ENCODE peak calls at places on chromosomes 11 and 22, in eight cellular contexts. V, G, M, X, B, Y, L and T are unnamed samples.

GRCh38 chr11:3950996-3951662 is 95.7 kb downstream of the STIM1 start:
- DNase-seq in V (peak; percentile 10), G (peak; percentile 85), M (no peak), X (no peak), B (no peak), Y (no peak), L (no peak), T (no peak)

GRCh38 chr11:100203789-100204188 is 483.3 kb upstream of the ARHGAP42 start:
- DNase-seq in V (no peak), G (no peak), M (no peak), X (no peak), B (no peak), Y (no peak), L (no peak), T (no peak)

GRCh38 chr11:73566977-73567755 is 30.7 kb downstream of the FAM168A start:
- DNase-seq in V (no peak), G (peak; percentile 12), M (no peak), X (no peak), B (no peak), Y (no peak), L (no peak), T (no peak)

GRCh38 chr22:48554893-48555552 is 1272.7 kb downstream of the BRD1 start:
- DNase-seq in V (no peak), G (no peak), M (no peak), X (no peak), B (no peak), Y (no peak), L (no peak), T (no peak)

GRCh38 chr11:114413958-114414357 is 13.5 kb downstream of the RBM7 start:
- DNase-seq in V (no peak), G (no peak), M (no peak), X (no peak), B (no peak), Y (no peak), L (no peak), T (no peak)

GRCh38 chr22:21582801-21583740 is 15.6 kb downstream of the UBE2L3 start:
- DNase-seq in V (no peak), G (no peak), M (no peak), X (no peak), B (no peak), Y (no peak), L (no peak), T (peak; percentile 69)

GRCh38 chr22:30094804-30095203 is 14.5 kb downstream of the HORMAD2 start:
- DNase-seq in V (no peak), G (no peak), M (no peak), X (no peak), B (no peak), Y (no peak), L (no peak), T (no peak)

GRCh38 chr11:63783925-63784592 is 15.5 kb upstream of the ZFTA start:
- DNase-seq in V (no peak), G (no peak), M (no peak), X (no peak), B (no peak), Y (no peak), L (no peak), T (no peak)

GRCh38 chr22:50123119-50123518 is 33.3 kb downstream of the MOV10L1 start:
- DNase-seq in V (no peak), G (no peak), M (no peak), X (no peak), B (peak; percentile 13), Y (no peak), L (no peak), T (no peak)

GRCh38 chr11:12682730-12683500 is 8.7 kb downstream of the TEAD1 start:
- DNase-seq in V (no peak), G (no peak), M (no peak), X (no peak), B (no peak), Y (no peak), L (no peak), T (no peak)

GRCh38 chr11:22555901-22556300 is 69.7 kb downstream of the FANCF start:
- DNase-seq in V (no peak), G (no peak), M (no peak), X (no peak), B (no peak), Y (no peak), L (no peak), T (no peak)

GRCh38 chr11:2561283-2562180 is 116.7 kb downstream of the KCNQ1 start:
- DNase-seq in V (no peak), G (no peak), M (no peak), X (no peak), B (peak; percentile 50), Y (no peak), L (no peak), T (no peak)

GRCh38 chr11:65041206-65042035 is at the start of gene SAC3D1:
- DNase-seq in V (peak; percentile 69), G (no peak), M (no peak), X (no peak), B (no peak), Y (peak; percentile 37), L (no peak), T (no peak)

GRCh38 chr11:117822031-117822521 is 2.5 kb downstream of the FXYD2 start:
- DNase-seq in V (peak; percentile 44), G (no peak), M (no peak), X (no peak), B (peak; percentile 73), Y (no peak), L (no peak), T (no peak)

GRCh38 chr11:79440451-79441158 is at the start of gene TENM4:
- DNase-seq in V (peak; percentile 55), G (peak; percentile 73), M (peak; percentile 35), X (no peak), B (peak; percentile 86), Y (peak; percentile 64), L (no peak), T (peak; percentile 40)

DNA sequence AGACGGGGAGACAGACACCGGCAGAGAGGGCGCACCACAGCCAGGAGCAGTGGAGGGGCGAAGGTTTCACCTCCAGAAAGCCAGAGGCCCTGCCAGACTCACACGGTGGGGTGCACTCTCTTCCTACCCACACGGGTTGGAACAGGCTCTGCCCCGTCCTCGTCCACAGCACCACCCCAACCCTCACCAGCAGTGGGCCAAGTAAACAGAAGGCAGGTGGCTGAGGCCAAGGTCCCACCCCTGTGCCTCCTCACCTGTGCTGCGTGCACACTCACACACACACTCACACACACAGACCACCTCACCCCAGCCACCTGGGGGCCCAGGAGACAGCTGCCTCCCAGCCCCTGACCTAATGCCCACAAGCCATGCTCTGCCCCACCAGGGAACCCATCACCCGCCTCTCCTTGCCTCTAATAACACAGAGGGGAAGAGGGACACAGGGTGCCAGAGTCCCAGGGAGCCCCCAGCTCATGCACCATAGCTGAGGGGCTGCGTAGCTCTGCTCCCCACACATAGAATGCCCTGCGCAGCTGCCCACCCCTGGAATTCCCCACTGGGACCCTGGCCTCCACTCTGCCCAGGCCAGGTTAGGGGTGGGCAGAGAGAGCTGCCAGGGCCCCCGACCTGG is 3.1 kb downstream of the CYB5R3 start:
- DNase-seq in V (no peak), G (no peak), M (peak; percentile 71), X (no peak), B (no peak), Y (no peak), L (no peak), T (peak; percentile 57)
- H3K4me1 ChIP-seq in V (peaks cover 7% of the 10 kb centered on the region), G (peaks cover 55% of the 10 kb centered on the region), M (peaks cover 47% of the 10 kb centered on the region), X (peaks cover 37% of the 10 kb centered on the region), B (no peaks in the 10 kb centered on the region), Y (peaks cover 78% of the 10 kb centered on the region), L (peaks cover 20% of the 10 kb centered on the region), T (peaks cover 45% of the 10 kb centered on the region)

GRCh38 chr11:121699801-121700200 is 247.0 kb upstream of the SORL1-AS1 start:
- DNase-seq in V (no peak), G (no peak), M (no peak), X (no peak), B (no peak), Y (no peak), L (no peak), T (no peak)

GRCh38 chr11:121703166-121703565 is 250.4 kb upstream of the SORL1-AS1 start:
- DNase-seq in V (no peak), G (no peak), M (no peak), X (no peak), B (no peak), Y (no peak), L (no peak), T (no peak)

GRCh38 chr11:121696177-121696863 is 243.6 kb upstream of the SORL1-AS1 start:
- DNase-seq in V (no peak), G (peak; percentile 9), M (no peak), X (no peak), B (peak; percentile 64), Y (no peak), L (no peak), T (no peak)

GRCh38 chr11:121696947-121697346 is 244.2 kb upstream of the SORL1-AS1 start:
- DNase-seq in V (no peak), G (no peak), M (no peak), X (no peak), B (no peak), Y (no peak), L (no peak), T (no peak)

GRCh38 chr11:121700968-121701367 is 248.2 kb upstream of the SORL1-AS1 start:
- DNase-seq in V (no peak), G (no peak), M (no peak), X (no peak), B (no peak), Y (no peak), L (no peak), T (no peak)
- H3K4me1 ChIP-seq in V (no peaks in the 10 kb centered on the region), G (peaks cover 20% of the 10 kb centered on the region), M (no peaks in the 10 kb centered on the region), X (no peaks in the 10 kb centered on the region), B (no peaks in the 10 kb centered on the region), Y (peaks cover 15% of the 10 kb centered on the region), L (no peaks in the 10 kb centered on the region), T (no peaks in the 10 kb centered on the region)

GRCh38 chr11:69287968-69288882 is 5.7 kb upstream of the MYEOV start:
- DNase-seq in V (peak; percentile 15), G (no peak), M (peak; percentile 95), X (no peak), B (no peak), Y (no peak), L (no peak), T (no peak)
- H3K4me1 ChIP-seq in V (peaks cover 8% of the 10 kb centered on the region), G (peaks cover 20% of the 10 kb centered on the region), M (no peaks in the 10 kb centered on the region), X (peaks cover under 1% of the 10 kb centered on the region), B (no peaks in the 10 kb centered on the region), Y (no peaks in the 10 kb centered on the region), L (no peaks in the 10 kb centered on the region), T (no peaks in the 10 kb centered on the region)

GRCh38 chr22:26751217-26751616 is 93.8 kb downstream of the MIAT start:
- DNase-seq in V (no peak), G (peak; percentile 61), M (no peak), X (no peak), B (no peak), Y (no peak), L (no peak), T (no peak)
- H3K4me1 ChIP-seq in V (no peaks in the 10 kb centered on the region), G (no peaks in the 10 kb centered on the region), M (no peaks in the 10 kb centered on the region), X (no peaks in the 10 kb centered on the region), B (no peaks in the 10 kb centered on the region), Y (no peaks in the 10 kb centered on the region), L (no peaks in the 10 kb centered on the region), T (no peaks in the 10 kb centered on the region)

DNA sequence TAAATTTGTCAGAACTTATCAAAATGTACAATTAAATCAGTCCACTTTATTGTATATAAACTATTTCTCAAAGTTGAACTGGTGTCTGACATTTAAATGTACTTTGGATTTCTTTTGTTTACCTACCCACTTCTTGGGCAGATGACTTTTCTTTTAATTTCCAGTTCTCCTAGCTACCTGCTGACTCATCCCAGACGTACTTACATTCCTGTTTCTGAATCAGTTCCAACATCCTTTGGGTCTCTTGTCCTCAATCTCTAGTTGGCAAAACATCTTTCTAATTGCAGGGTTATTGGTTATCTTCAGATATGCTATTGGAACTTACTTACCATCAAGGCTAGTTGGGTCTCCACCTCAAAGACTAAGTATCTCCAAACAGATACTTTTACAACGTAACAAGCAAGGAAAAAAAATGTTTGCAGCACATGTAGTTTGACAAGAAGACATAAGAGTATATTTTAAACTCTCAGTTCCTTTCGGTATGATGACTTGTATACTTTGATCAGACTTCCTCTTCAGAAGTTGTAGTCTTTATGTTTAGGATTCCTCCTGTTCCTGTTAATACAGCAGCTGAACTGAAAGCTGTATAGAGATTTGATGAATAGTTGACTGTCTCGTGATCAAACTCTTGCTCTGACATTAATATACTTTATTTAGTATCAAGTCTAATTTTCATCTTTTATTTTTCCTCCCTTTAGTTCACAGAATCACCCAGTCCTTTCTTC is 43.2 kb downstream of the PACS1 start:
- DNase-seq in V (no peak), G (peak; percentile 68), M (no peak), X (no peak), B (no peak), Y (no peak), L (no peak), T (no peak)
- H3K4me1 ChIP-seq in V (peaks cover 28% of the 10 kb centered on the region), G (peaks cover 31% of the 10 kb centered on the region), M (peaks cover 18% of the 10 kb centered on the region), X (peaks cover 84% of the 10 kb centered on the region), B (no peaks in the 10 kb centered on the region), Y (peaks cover 20% of the 10 kb centered on the region), L (peaks cover 58% of the 10 kb centered on the region), T (peaks cover 7% of the 10 kb centered on the region)